ENCODE peak calls at places on chromosomes 5 and 9, in four cellular contexts. X, C, W and Q are unnamed samples.

GRCh38 chr5:103327451-103327850 is 68.9 kb downstream of the MACIR start:
- DNase-seq in W (no peak), C (no peak), X (no peak), Q (no peak)

GRCh38 chr5:1052641-1053390 is 44.2 kb downstream of the NKD2 start:
- DNase-seq in X (no peak), C (peak), W (no peak), Q (peak)

GRCh38 chr5:5932824-5933223 is 445.5 kb downstream of the MED10 start:
- DNase-seq in W (no peak), X (no peak), C (no peak), Q (no peak)

GRCh38 chr5:76838481-76839261 is 11.1 kb upstream of the S100Z start:
- DNase-seq in W (peak), C (peak), X (no peak), Q (no peak)

GRCh38 chr9:127803507-127804352 is 1.0 kb downstream of the FPGS start:
- DNase-seq in W (no peak), X (no peak), C (peak), Q (peak)

GRCh38 chr5:157106668-157107461 is 2.0 kb downstream of the HAVCR2 start:
- DNase-seq in W (no peak), X (peak), C (no peak), Q (peak)

GRCh38 chr5:1292139-1292538 is 2.7 kb downstream of the TERT start:
- DNase-seq in C (no peak), W (no peak), X (no peak), Q (no peak)

GRCh38 chr5:74149395-74149794 is 491.1 kb downstream of the ENC1 start:
- DNase-seq in C (peak), W (peak), X (no peak), Q (peak)

GRCh38 chr9:109766351-109766750 is 13.6 kb upstream of the PALM2AKAP2 start:
- DNase-seq in X (no peak), C (peak), W (no peak), Q (peak)

GRCh38 chr9:70563437-70564204 is 149.2 kb upstream of the KLF9 start:
- DNase-seq in C (no peak), X (peak), W (no peak), Q (peak)

GRCh38 chr9:107480386-107480789 is 9.2 kb downstream of the KLF4 start:
- DNase-seq in X (no peak), W (no peak), C (peak), Q (peak)

GRCh38 chr9:73023025-73023541 is 70.2 kb upstream of the ALDH1A1 start:
- DNase-seq in C (peak), W (peak), X (peak), Q (peak)

GRCh38 chr5:5318426-5319205 is 103.9 kb upstream of the ICE1 start:
- DNase-seq in W (no peak), X (no peak), C (no peak), Q (no peak)

GRCh38 chr5:63803165-63803564 is 159.1 kb downstream of the HTR1A start:
- DNase-seq in X (no peak), C (no peak), W (no peak), Q (no peak)

GRCh38 chr9:89177021-89177400 is 1.6 kb downstream of the SHC3 start:
- DNase-seq in X (no peak), C (no peak), W (peak), Q (peak)

GRCh38 chr5:43034591-43034968 is 5.5 kb downstream of the ANXA2R start:
- DNase-seq in X (no peak), W (peak), C (no peak), Q (peak)

GRCh38 chr5:39138892-39139291 is 64.7 kb upstream of the RICTOR start:
- DNase-seq in W (peak), C (peak), X (no peak), Q (no peak)

GRCh38 chr9:135797507-135798302 is 95.7 kb downstream of the KCNT1 start:
- DNase-seq in C (peak), X (no peak), W (peak), Q (peak)

GRCh38 chr5:624951-625230 is 12.8 kb downstream of the CEP72 start:
- DNase-seq in X (no peak), W (no peak), C (no peak), Q (no peak)

GRCh38 chr9:31071606-31072286 is 1312.7 kb upstream of the ACO1 start:
- DNase-seq in X (no peak), C (no peak), W (no peak), Q (no peak)

GRCh38 chr5:80140496-80140895 is 105.3 kb downstream of the THBS4 start:
- DNase-seq in X (no peak), C (no peak), W (no peak), Q (no peak)

GRCh38 chr5:157535042-157535865 is 40.3 kb downstream of the ADAM19 start:
- DNase-seq in C (no peak), W (no peak), X (no peak), Q (no peak)

DNA sequence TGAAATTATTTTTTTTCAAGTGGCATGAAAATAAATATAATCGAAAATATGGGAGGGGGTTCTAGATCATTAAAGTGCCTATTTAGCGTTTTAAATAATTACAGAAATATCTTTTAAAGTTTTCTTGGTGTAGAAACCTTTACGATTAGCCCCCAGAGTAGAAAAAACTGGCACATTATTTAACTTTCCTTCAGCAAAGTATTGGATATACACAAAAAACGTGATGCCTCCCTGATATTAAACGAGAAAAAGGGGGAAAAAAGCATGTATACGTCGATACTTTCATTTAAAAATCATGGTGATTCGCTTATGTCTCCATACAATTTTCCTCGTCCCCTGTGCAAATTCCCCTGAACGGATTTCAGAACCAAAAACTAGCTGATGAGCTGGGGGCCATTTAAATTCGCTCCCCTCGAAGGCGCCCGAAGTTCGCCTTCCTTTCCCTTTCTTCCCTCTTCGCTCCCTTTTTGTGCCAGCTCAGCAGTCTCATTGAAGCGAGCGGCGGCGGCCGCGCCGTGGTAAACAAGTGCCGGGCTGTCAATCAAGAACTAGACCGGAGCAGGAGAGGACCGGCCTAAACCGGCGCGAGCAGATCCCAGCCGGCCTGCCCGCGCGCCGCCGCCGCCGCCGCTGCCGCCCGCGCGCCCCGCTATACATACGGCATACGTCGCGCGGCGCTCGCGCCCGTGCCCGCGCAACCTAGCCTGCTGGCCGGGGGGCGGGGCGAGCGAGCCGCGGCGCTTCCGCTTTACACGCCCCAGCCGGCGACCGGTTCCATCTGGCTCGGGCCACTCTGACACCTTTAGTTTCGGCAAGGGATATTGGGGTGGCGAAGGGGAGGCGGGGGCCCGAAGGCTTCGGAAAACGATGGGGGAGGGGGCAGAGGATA is 3.3 kb downstream of the ARRDC3 start:
- DNase-seq in W (peak), C (peak), X (peak), Q (peak)
- TF ChIP-seq POLR2A in W (peak), C (no peak), X (peak), Q (no peak)

GRCh38 chr9:134403682-134404301 is 77.5 kb downstream of the RXRA start:
- DNase-seq in C (no peak), X (no peak), W (peak), Q (peak)
- TF ChIP-seq MYC in C (no peak), X (no peak), W (no peak), Q (peak)

GRCh38 chr9:97310896-97311295 is 3.4 kb downstream of the CCDC180 start:
- DNase-seq in X (no peak), C (no peak), W (no peak), Q (no peak)

GRCh38 chr9:97309260-97309659 is 1.8 kb downstream of the CCDC180 start:
- DNase-seq in X (no peak), C (no peak), W (no peak), Q (no peak)

GRCh38 chr9:97312101-97312500 is 4.6 kb downstream of the CCDC180 start:
- DNase-seq in X (no peak), C (no peak), W (no peak), Q (no peak)

GRCh38 chr9:97307500-97308163 is at the start of gene CCDC180:
- DNase-seq in X (no peak), C (no peak), W (peak), Q (no peak)

GRCh38 chr9:97310023-97310422 is 2.6 kb downstream of the CCDC180 start:
- DNase-seq in X (no peak), C (no peak), W (no peak), Q (no peak)
- TF ChIP-seq POLR2A in X (no peak), C (no peak), W (no peak), Q (no peak)

GRCh38 chr5:140010798-140011197 is 32.3 kb downstream of the NRG2 start:
- DNase-seq in W (no peak), X (no peak), C (no peak), Q (no peak)

GRCh38 chr5:140013536-140013935 is 29.6 kb downstream of the NRG2 start:
- DNase-seq in C (no peak), X (no peak), W (no peak), Q (no peak)

GRCh38 chr5:140014751-140015150 is 28.3 kb downstream of the NRG2 start:
- DNase-seq in C (no peak), X (no peak), W (no peak), Q (no peak)

GRCh38 chr5:140011297-140011802 is 31.7 kb downstream of the NRG2 start:
- DNase-seq in X (peak), W (no peak), C (peak), Q (peak)

DNA sequence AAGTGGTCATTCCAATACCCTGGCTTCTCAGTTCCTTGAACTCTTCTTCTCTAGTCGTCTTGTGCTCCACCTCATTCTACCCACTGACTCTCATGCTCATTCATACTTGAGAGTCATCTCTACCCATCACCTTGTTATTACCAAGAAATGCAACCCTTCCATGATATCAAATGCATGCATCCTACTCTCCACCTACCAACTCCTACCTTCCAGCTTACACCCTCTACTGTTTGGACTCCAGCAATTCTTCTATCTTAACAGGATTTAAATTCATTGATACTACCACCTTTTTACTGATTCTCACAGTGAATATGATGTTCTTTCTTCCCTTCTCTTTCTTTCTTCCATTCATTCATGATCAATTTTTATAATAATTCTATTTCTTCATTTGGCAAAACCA is 30.7 kb downstream of the NRG2 start:
- DNase-seq in C (no peak), X (no peak), W (no peak), Q (no peak)
- TF ChIP-seq MYC in C (no peak), X (no peak), W (no peak), Q (no peak)

GRCh38 chr5:75510836-75511434 is 494 bp downstream of the CERT1 start:
- DNase-seq in W (peak), X (no peak), C (peak), Q (no peak)

GRCh38 chr5:75510417-75510835 is 1.0 kb downstream of the CERT1 start:
- DNase-seq in X (no peak), C (no peak), W (no peak), Q (peak)

GRCh38 chr5:75509956-75510355 is 1.5 kb downstream of the CERT1 start:
- DNase-seq in W (peak), C (peak), X (no peak), Q (peak)

GRCh38 chr5:75512383-75513074 is 838 bp downstream of the POLK start:
- DNase-seq in C (no peak), X (no peak), W (no peak), Q (peak)

DNA sequence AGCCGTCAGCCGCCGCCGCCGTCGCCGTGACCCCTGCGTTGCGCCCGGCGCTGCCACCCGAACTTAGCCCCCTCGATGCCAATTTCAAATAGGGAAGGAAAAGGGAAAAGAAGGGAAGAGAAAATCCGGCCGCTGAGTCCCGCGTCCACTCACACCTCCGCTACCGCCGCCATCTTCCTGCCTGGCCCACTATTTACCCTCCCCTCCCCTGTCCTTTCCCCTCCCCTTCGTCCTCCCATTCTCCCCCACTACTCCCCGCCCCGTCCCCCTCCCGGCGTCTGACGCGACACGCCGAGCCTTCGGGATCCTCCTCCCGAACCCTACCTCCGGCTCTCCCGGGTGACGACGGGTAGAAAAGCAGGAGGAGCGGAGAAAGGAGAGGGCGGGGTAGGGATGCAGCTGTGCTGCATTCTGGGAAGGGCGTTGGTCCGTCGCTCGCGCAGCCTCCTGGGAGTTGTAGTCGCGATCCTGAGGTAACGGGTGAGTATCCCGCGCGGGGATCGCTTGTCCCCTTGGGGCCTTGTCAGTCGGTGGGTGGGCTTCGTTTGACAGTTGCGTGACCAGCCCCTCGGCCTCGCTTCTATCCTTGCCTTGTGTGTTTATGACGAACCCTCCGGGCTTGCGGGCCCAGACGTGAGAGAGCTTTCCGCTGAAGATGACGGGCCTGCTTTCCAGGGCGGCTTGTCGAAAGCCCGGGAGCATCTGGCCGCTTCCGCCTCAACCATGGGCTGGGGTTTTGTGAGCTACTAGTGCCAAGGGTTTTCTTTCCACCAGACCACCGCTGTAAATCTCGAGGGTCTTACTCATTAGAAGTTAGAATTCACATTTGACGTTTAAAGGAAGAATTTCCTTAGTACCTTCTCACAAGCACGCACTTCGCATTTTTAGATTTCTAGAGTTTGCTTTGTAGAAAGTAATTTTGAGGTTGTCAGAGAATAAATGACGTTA is at the start of the genes CERT1 and POLK:
- DNase-seq in X (peak), C (peak), W (peak), Q (peak)
- TF ChIP-seq POLR2A in X (peak), C (peak), W (peak), Q (peak)

GRCh38 chr9:81535542-81536241 is 153.7 kb downstream of the TLE1 start:
- DNase-seq in C (peak), X (no peak), W (no peak), Q (no peak)
- TF ChIP-seq MYC in C (no peak), X (no peak), W (no peak), Q (no peak)

DNA sequence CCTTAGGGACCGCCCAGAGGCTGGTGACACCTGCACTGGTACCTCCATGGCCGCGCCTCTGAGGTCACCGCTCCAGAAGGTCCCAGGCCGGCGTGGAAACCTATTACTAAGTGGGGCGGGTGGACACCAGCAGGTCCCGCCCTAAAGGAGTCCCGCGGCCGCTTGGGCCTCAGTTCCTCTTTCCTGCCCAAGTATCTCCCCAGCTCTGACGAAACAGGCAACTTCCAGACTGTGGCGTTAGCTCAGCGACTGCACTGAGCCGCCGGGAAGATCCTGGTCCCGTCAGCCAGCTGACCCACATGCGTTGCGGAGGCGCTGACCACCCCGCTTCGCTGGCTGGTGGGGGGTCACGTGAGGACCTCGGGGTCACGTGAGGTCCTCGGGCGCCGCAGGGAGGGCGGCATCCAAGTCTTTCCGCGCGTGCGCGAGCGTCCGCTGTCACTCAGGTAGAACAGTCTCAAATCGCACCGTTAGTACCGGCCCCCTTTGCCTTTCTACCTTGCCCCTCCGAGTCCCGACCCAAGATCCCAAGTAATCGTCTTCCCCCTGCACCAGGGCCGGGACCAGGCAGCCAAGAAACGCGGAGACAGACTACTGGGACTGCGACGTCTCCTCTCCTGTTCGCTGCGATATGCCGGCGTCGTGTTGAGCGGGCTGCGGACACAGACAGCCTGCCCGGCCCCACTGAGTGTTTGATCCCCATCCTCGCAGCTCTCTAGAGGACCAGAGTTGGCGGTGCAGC is 53.7 kb upstream of the KDM4C start:
- DNase-seq in X (no peak), W (peak), C (peak), Q (peak)
- TF ChIP-seq POLR2A in X (peak), W (peak), C (peak), Q (no peak)

GRCh38 chr5:54703091-54703490 is 185.5 kb downstream of the SNX18 start:
- DNase-seq in C (peak), X (no peak), W (peak), Q (no peak)

GRCh38 chr5:54704341-54704740 is 186.8 kb downstream of the SNX18 start:
- DNase-seq in C (no peak), X (no peak), W (no peak), Q (no peak)

GRCh38 chr5:54703568-54704255 is 186.2 kb downstream of the SNX18 start:
- DNase-seq in X (no peak), C (no peak), W (no peak), Q (no peak)

GRCh38 chr5:54702470-54702869 is 184.9 kb downstream of the SNX18 start:
- DNase-seq in W (peak), X (no peak), C (no peak), Q (no peak)

DNA sequence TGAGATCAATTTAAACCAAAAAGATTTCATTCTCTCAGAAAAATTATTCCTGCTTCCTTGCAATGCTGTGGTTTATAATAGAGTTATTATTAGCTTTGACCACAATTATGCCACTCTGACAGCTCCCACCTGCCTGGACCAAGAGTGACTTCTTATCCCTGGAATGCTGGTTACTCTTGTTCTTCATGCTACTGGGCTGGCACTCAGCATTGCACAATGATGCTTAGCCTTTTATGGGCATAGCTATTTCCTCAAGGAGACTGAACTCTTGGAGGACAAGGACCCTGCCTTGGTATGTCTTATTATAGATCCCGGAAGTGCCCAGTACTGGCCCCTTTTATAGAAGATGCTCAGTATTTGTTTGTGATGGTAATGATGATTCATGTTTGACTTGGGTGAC is 183.6 kb downstream of the SNX18 start:
- DNase-seq in C (peak), W (no peak), X (no peak), Q (no peak)
- TF ChIP-seq MYC in C (no peak), W (no peak), X (no peak), Q (no peak)